ENCODE peak calls at places on chromosomes 7 and 10, in four cellular contexts. One of them, this sample, is unnamed.

GRCh38 chr7:130358471-130358870 is 13.9 kb downstream of the CPA5 start:
- DNase-seq in tibial artery: no peak
- DNase-seq in PC-9: no peak
- DNase-seq in small intestine: no peak
- DNase-seq in this sample: no peak

GRCh38 chr7:66076459-66077329 is 1.1 kb downstream of the ASL start:
- DNase-seq in tibial artery: no peak
- DNase-seq in PC-9: no peak
- DNase-seq in small intestine: peak; percentile 90
- DNase-seq in this sample: no peak

GRCh38 chr10:103478671-103479070 is 369 bp downstream of the CALHM3 start:
- DNase-seq in tibial artery: no peak
- DNase-seq in PC-9: no peak
- DNase-seq in small intestine: no peak
- DNase-seq in this sample: no peak

GRCh38 chr7:87875151-87876039 is 765 bp downstream of the SLC25A40 start:
- DNase-seq in tibial artery: no peak
- DNase-seq in PC-9: no peak
- DNase-seq in small intestine: peak; percentile 24
- DNase-seq in this sample: no peak

GRCh38 chr7:21550076-21550475 is 7.2 kb downstream of the DNAH11 start:
- DNase-seq in tibial artery: no peak
- DNase-seq in PC-9: no peak
- DNase-seq in small intestine: no peak
- DNase-seq in this sample: no peak

GRCh38 chr10:68212721-68213352 is 19.1 kb downstream of the ATOH7 start:
- DNase-seq in tibial artery: no peak
- DNase-seq in PC-9: no peak
- DNase-seq in small intestine: peak; percentile 27
- DNase-seq in this sample: no peak

GRCh38 chr7:30968747-30969603 is 5.2 kb downstream of the GHRHR start:
- DNase-seq in tibial artery: no peak
- DNase-seq in PC-9: no peak
- DNase-seq in small intestine: no peak
- DNase-seq in this sample: no peak

GRCh38 chr10:95346715-95347401 is 56.1 kb upstream of the PDLIM1 start:
- DNase-seq in tibial artery: no peak
- DNase-seq in PC-9: no peak
- DNase-seq in small intestine: no peak
- DNase-seq in this sample: no peak

GRCh38 chr7:66283003-66283920 is 78.1 kb downstream of the TPST1 start:
- DNase-seq in tibial artery: no peak
- DNase-seq in PC-9: no peak
- DNase-seq in small intestine: no peak
- DNase-seq in this sample: no peak

GRCh38 chr10:27741173-27742091 is 4.2 kb downstream of the MKX start:
- DNase-seq in tibial artery: no peak
- DNase-seq in PC-9: no peak
- DNase-seq in small intestine: no peak
- DNase-seq in this sample: peak; percentile 44

GRCh38 chr7:123557016-123557630 is 495 bp downstream of the NDUFA5 start:
- DNase-seq in tibial artery: no peak
- DNase-seq in PC-9: peak; percentile 12
- DNase-seq in small intestine: no peak
- DNase-seq in this sample: no peak

GRCh38 chr10:24622781-24623301 is 100.8 kb downstream of the ARHGAP21 start:
- DNase-seq in tibial artery: no peak
- DNase-seq in PC-9: no peak
- DNase-seq in small intestine: no peak
- DNase-seq in this sample: no peak

GRCh38 chr7:71735961-71736556 is 604.1 kb downstream of the GALNT17 start:
- DNase-seq in tibial artery: peak; percentile 71
- DNase-seq in PC-9: peak; percentile 51
- DNase-seq in small intestine: peak; percentile 49
- DNase-seq in this sample: peak; percentile 50

GRCh38 chr10:110354322-110354766 is 49.6 kb upstream of the SMNDC1 start:
- DNase-seq in tibial artery: peak; percentile 64
- DNase-seq in PC-9: peak; percentile 62
- DNase-seq in small intestine: peak; percentile 81
- DNase-seq in this sample: peak; percentile 78

GRCh38 chr7:123797673-123798526 is 47.1 kb upstream of the HYAL4 start:
- DNase-seq in tibial artery: no peak
- DNase-seq in PC-9: peak; percentile 45
- DNase-seq in small intestine: peak; percentile 78
- DNase-seq in this sample: no peak

GRCh38 chr10:72387187-72387586 is 32.5 kb upstream of the DNAJB12 start:
- DNase-seq in tibial artery: no peak
- DNase-seq in PC-9: no peak
- DNase-seq in small intestine: no peak
- DNase-seq in this sample: no peak

GRCh38 chr7:99531354-99531765 is 20.6 kb downstream of the FAM200A start:
- DNase-seq in tibial artery: no peak
- DNase-seq in PC-9: no peak
- DNase-seq in small intestine: no peak
- DNase-seq in this sample: no peak

GRCh38 chr10:70564113-70564725 is 38.3 kb downstream of the PRF1 start:
- DNase-seq in tibial artery: no peak
- DNase-seq in PC-9: no peak
- DNase-seq in small intestine: no peak
- DNase-seq in this sample: no peak

GRCh38 chr10:34728361-34728760 is 86.7 kb downstream of the PARD3 start:
- DNase-seq in tibial artery: no peak
- DNase-seq in PC-9: no peak
- DNase-seq in small intestine: no peak
- DNase-seq in this sample: no peak

GRCh38 chr10:127149613-127150081 is 46.7 kb downstream of the INSYN2A start:
- DNase-seq in tibial artery: no peak
- DNase-seq in PC-9: no peak
- DNase-seq in small intestine: no peak
- DNase-seq in this sample: no peak

GRCh38 chr7:46772740-46773139 is 809.2 kb downstream of the TNS3 start:
- DNase-seq in tibial artery: no peak
- DNase-seq in PC-9: no peak
- DNase-seq in small intestine: no peak
- DNase-seq in this sample: no peak

GRCh38 chr7:101696-102376 is 90.5 kb upstream of the FAM20C start:
- DNase-seq in tibial artery: no peak
- DNase-seq in PC-9: peak; percentile 50
- DNase-seq in small intestine: no peak
- DNase-seq in this sample: no peak

GRCh38 chr10:93999401-93999851 is 5.7 kb downstream of the PLCE1 start:
- DNase-seq in tibial artery: peak; percentile 58
- DNase-seq in PC-9: no peak
- DNase-seq in small intestine: no peak
- DNase-seq in this sample: peak; percentile 75

GRCh38 chr7:114086906-114087651 is 168.3 kb upstream of the PPP1R3A start:
- DNase-seq in tibial artery: no peak
- DNase-seq in PC-9: peak; percentile 29
- DNase-seq in small intestine: peak; percentile 70
- DNase-seq in this sample: peak; percentile 56

GRCh38 chr10:49398000-49398861 is 2.3 kb upstream of the DRGX start:
- DNase-seq in tibial artery: peak; percentile 33
- DNase-seq in PC-9: no peak
- DNase-seq in small intestine: peak; percentile 14
- DNase-seq in this sample: peak; percentile 54

GRCh38 chr10:61284222-61284890 is 168.8 kb downstream of the TMEM26 start:
- DNase-seq in tibial artery: no peak
- DNase-seq in PC-9: no peak
- DNase-seq in small intestine: peak; percentile 61
- DNase-seq in this sample: no peak

GRCh38 chr10:14182781-14183180 is 147.9 kb downstream of the FRMD4A start:
- DNase-seq in tibial artery: no peak
- DNase-seq in PC-9: no peak
- DNase-seq in small intestine: no peak
- DNase-seq in this sample: no peak

GRCh38 chr7:148286150-148286549 is 304.4 kb upstream of the C7orf33 start:
- DNase-seq in tibial artery: no peak
- DNase-seq in PC-9: no peak
- DNase-seq in small intestine: peak; percentile 62
- DNase-seq in this sample: no peak

DNA sequence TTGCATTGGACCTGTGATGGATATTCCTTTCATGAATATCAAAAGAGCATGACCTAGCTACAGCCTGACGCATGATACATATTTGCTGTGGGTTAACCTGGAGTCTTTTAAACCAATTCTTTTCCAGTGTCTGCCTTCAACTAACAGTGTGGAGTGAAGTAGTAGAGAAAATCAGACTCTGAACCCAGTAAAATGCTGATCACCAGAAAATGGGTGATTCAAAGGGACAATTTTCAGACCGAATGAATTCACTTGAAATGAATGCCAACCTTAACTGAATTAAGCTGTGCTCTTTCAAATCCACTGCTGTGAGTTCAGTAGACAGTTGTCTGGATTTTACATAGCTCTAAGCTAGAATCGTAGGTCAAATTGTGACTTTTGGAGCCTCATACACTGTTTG is 123.0 kb downstream of the CDK14 start:
- DNase-seq in tibial artery: no peak
- DNase-seq in PC-9: no peak
- DNase-seq in small intestine: peak; percentile 30
- DNase-seq in this sample: no peak
- H3K4me1 ChIP-seq in tibial artery: peaks cover 24% of the 10 kb centered on the region
- H3K4me1 ChIP-seq in PC-9: no peaks in the 10 kb centered on the region
- H3K4me1 ChIP-seq in small intestine: peaks cover 7% of the 10 kb centered on the region
- H3K4me1 ChIP-seq in this sample: no peaks in the 10 kb centered on the region

GRCh38 chr7:105877736-105878135 is 1.3 kb upstream of the ATXN7L1 start:
- DNase-seq in tibial artery: no peak
- DNase-seq in PC-9: no peak
- DNase-seq in small intestine: peak; percentile 47
- DNase-seq in this sample: no peak
- H3K4me3 ChIP-seq in tibial artery: peak overlapping the region; percentile 94
- H3K4me3 ChIP-seq in PC-9: peak overlapping the region; percentile 62
- H3K4me3 ChIP-seq in small intestine: no peak overlapping the region
- H3K4me3 ChIP-seq in this sample: peak overlapping the region; percentile 81

GRCh38 chr7:17016402-17017010 is 134.7 kb upstream of the AGR3 start:
- DNase-seq in tibial artery: no peak
- DNase-seq in PC-9: no peak
- DNase-seq in small intestine: no peak
- DNase-seq in this sample: no peak

GRCh38 chr7:17015575-17015974 is 133.8 kb upstream of the AGR3 start:
- DNase-seq in tibial artery: no peak
- DNase-seq in PC-9: no peak
- DNase-seq in small intestine: no peak
- DNase-seq in this sample: no peak

GRCh38 chr7:17021205-17021604 is 139.4 kb upstream of the AGR3 start:
- DNase-seq in tibial artery: no peak
- DNase-seq in PC-9: no peak
- DNase-seq in small intestine: no peak
- DNase-seq in this sample: no peak

GRCh38 chr7:17020250-17020649 is 138.5 kb upstream of the AGR3 start:
- DNase-seq in tibial artery: no peak
- DNase-seq in PC-9: no peak
- DNase-seq in small intestine: peak; percentile 19
- DNase-seq in this sample: no peak

DNA sequence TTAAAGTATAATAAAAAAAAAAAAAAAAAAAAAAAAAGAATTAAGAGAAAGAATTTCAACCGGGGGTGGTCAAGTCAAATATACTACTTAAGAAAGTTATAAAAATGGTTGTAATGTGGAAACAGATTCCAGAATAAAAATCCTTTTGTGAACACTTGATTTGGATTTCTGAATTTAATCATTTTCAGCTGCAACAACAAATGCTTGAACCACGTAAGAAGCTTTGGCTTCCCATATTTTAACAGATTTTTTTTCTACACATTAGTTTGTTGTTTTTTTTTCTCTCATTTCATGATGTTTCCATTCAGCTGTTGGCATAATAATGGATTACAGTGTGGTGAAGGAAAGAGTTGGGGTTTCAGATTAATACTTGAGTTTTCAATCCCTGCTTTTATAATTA is 137.3 kb upstream of the AGR3 start:
- DNase-seq in tibial artery: no peak
- DNase-seq in PC-9: no peak
- DNase-seq in small intestine: no peak
- DNase-seq in this sample: no peak
- H3K4me1 ChIP-seq in tibial artery: no peaks in the 10 kb centered on the region
- H3K4me1 ChIP-seq in PC-9: no peaks in the 10 kb centered on the region
- H3K4me1 ChIP-seq in small intestine: no peaks in the 10 kb centered on the region
- H3K4me1 ChIP-seq in this sample: no peaks in the 10 kb centered on the region

DNA sequence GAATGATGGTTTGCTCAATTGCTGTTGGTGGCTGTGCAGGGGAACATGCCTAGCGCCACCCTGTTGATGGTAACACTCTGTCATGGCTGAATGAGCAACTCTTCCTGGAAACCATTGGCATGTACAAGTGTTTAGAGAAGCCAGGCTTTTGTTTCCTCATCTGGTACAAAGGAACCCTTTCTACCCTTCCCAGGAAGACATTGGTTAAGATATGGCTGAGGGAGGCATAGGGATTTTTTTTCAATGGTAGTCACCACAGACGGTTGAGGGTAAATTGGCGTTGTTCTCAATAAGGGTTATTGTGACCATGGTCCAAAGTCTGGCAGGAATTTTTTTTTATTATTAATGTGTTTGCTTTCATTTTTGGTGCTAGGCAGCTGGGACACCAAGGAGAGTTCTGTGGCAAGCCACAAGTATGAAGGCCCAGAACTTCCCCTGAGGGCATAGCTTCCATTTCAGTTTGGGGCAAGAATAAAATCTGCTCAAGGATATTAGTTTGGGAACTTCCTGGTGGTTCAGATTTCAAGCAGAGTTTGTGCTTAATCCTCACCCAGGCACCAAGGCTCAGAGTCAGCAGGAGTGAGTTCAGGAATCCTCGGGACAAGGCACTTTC is at the start of gene PLEKHS1:
- DNase-seq in tibial artery: no peak
- DNase-seq in PC-9: peak; percentile 73
- DNase-seq in small intestine: peak; percentile 78
- DNase-seq in this sample: no peak
- H3K4me3 ChIP-seq in tibial artery: no peak within 1 kb of the TSS
- H3K4me3 ChIP-seq in PC-9: no peak within 1 kb of the TSS
- H3K4me3 ChIP-seq in small intestine: no peak within 1 kb of the TSS
- H3K4me3 ChIP-seq in this sample: no peak within 1 kb of the TSS

GRCh38 chr10:100373298-100374136 is 26.5 kb downstream of the SCD start:
- DNase-seq in tibial artery: peak; percentile 99
- DNase-seq in PC-9: peak; percentile 95
- DNase-seq in small intestine: peak; percentile 98
- DNase-seq in this sample: peak; percentile 97
- H3K4me1 ChIP-seq in tibial artery: peaks cover 41% of the 10 kb centered on the region
- H3K4me1 ChIP-seq in PC-9: peaks cover 59% of the 10 kb centered on the region
- H3K4me1 ChIP-seq in small intestine: peaks cover 6% of the 10 kb centered on the region
- H3K4me1 ChIP-seq in this sample: peaks cover 44% of the 10 kb centered on the region